ENCODE peak calls at places on chromosomes 4 and X, in five cellular contexts. F is transverse colon, Z is breast epithelium, A is HepG2, O is suprapubic skin. R is an unnamed sample.

GRCh38 chrX:95885074-95885473 is 799.6 kb upstream of the DIAPH2 start:
- DNase-seq in A (no peak), Z (no peak), O (no peak), F (peak; percentile 30), R (no peak)

GRCh38 chrX:9913041-9913440 is 54.1 kb upstream of the CLDN34 start:
- DNase-seq in F (no peak), A (no peak), O (peak; percentile 10), Z (no peak), R (no peak)

GRCh38 chrX:153909024-153909979 is 4.8 kb downstream of the AVPR2 start:
- DNase-seq in A (peak; percentile 10), F (no peak), Z (no peak), O (no peak), R (no peak)

GRCh38 chrX:14694631-14695030 is 165.3 kb downstream of the GLRA2 start:
- DNase-seq in Z (no peak), A (no peak), F (no peak), O (no peak), R (no peak)

GRCh38 chrX:8424941-8425340 is 39.7 kb upstream of the VCX3B start:
- DNase-seq in O (no peak), A (no peak), F (no peak), Z (no peak), R (no peak)

GRCh38 chr4:145097821-145098674 is at the start of the genes ABCE1 and ANAPC10:
- DNase-seq in O (peak; percentile 97), Z (peak; percentile 92), A (peak; percentile 94), F (peak; percentile 97), R (no peak)

GRCh38 chr4:189029961-189030360 is 890.7 kb downstream of the TRIML1 start:
- DNase-seq in Z (no peak), A (no peak), F (no peak), O (no peak), R (no peak)

GRCh38 chr4:7254736-7255487 is 62.6 kb downstream of the SORCS2 start:
- DNase-seq in Z (no peak), A (no peak), O (no peak), F (no peak), R (no peak)

GRCh38 chr4:26807330-26807729 is 53.3 kb upstream of the STIM2 start:
- DNase-seq in F (no peak), O (no peak), A (no peak), Z (no peak), R (no peak)

GRCh38 chr4:88960576-88960975 is 96.4 kb downstream of the FAM13A start:
- DNase-seq in A (no peak), O (no peak), F (no peak), Z (no peak), R (no peak)

GRCh38 chr4:24118031-24118430 is 228.2 kb upstream of the PPARGC1A start:
- DNase-seq in F (no peak), Z (no peak), O (no peak), A (no peak), R (no peak)

GRCh38 chrX:70201732-70202131 is 24.4 kb downstream of the DGAT2L6 start:
- DNase-seq in A (no peak), O (no peak), F (no peak), Z (no peak), R (no peak)

GRCh38 chrX:46327229-46328081 is 217.8 kb downstream of the ZNF674 start:
- DNase-seq in O (no peak), A (peak; percentile 92), Z (peak; percentile 61), F (peak; percentile 31), R (no peak)
- TF ChIP-seq POLR2AphosphoS5 in O (no peak), A (peak; percentile 75), Z (no peak), F (no peak), R (no peak)

DNA sequence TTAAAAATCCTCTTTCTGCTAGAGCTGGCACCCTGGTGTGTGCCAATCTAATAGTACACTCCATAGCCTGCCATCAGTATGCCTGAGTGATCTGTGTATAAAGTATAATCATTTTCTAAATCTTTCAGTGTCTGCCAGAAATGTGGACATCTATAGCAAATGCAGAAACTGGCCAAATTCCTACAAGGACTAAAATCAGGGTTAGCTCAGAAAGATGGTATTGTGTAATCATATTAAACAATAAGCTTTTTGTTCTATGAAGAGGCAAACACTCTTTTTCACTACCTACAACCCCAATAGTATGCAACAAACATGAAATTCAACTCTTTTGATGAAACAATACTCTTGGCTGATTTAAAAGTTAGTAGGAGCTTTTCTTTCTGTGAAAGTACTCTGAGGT is 7.7 kb upstream of the TXLNG start:
- DNase-seq in A (peak; percentile 47), O (no peak), F (no peak), Z (no peak), R (no peak)
- H3K27ac ChIP-seq in A (peak overlapping the region; percentile 43), O (no peak overlapping the region), F (no peak overlapping the region), Z (no peak overlapping the region), R (no peak overlapping the region)

DNA sequence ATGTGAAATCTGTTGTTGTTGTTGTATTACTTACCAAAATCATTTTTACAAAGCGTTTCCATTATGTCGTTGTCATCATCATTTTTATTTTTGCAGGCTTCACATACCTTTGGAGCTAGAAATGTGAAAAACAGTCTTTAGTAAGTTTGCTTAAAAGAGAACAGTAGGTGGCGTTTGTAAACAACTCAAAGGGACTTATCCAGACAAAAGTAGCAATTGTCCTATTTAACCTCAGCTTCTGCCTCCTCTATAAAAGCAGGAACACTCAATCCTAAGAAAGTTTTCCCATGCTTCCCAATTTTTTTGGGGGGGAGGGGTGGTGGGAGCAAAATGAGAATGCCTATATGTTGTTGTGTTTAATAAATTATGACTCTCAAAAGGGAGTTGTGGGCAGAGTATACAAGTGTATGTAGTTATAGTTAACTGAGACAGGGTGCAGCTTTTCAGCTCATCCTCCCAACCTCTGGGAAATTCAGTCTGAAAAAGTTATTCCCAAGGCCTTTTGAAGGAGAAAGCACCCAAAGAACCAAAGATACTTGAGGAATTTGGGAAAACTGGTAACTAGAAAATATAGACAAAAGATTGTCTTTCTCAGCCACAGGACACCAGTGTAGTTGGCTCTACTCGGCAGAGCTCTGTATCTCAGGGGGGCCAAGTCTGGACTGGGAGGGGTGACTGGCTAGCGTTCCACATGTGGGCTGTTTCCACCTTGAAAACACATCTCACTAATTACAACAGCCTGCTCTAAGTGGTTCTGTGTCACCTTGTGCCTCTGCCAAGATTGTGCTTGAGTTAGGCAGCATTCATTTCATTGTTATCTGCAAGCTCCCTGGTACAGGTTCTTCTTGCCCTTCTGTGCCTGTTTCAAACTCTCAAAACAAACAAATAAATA is 2.8 kb downstream of the SFRP2 start:
- DNase-seq in O (no peak), F (no peak), Z (no peak), A (peak; percentile 3), R (no peak)
- TF ChIP-seq CTCF in O (no peak), F (peak; percentile 26), Z (no peak), A (peak; percentile 40), R (peak; percentile 23)

DNA sequence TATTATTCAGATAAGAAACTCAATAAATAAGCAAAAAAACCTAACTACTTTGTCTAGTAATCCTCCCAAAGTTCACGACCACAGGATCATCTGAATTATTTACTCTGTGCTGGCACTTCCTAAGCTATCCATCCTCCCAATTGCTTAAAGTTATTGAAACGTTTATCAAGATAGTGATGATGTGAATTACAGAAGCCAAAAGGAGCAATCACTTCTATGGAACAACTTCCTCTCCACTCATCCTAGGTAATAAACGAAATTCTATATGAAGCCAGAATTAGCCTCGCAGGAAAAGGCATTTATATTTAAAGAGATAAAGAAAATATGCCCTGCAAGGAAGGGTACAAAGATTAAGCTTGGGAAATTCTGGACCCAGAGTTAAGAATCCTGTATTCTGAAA is 475.4 kb downstream of the NLGN4X start:
- DNase-seq in F (no peak), A (no peak), O (no peak), Z (no peak), R (no peak)
- TF ChIP-seq POLR2AphosphoS5 in F (no peak), A (no peak), O (no peak), Z (no peak), R (no peak)

DNA sequence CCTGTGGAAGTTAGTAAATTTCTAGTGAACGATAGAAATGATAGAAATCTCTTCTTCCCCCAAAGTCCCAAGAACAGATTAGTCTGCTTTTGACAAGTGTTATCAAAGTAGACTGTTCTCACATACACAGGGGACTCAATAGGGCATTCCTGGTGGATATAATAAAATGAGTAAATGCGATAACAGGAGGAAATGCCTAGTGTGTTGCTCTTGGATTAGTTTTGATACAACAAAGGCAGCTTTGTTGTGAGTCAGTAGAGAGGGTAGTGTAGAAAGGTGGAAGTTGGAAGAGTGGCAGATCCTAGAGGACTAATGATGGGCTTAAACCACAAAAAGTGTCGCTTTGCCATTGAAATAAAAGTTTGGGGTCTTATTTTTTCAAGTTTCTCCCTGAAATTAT is 43.5 kb downstream of the CLCN3 start:
- DNase-seq in F (no peak), Z (no peak), O (no peak), A (peak; percentile 22), R (no peak)
- H3K27ac ChIP-seq in F (peak overlapping the region; percentile 69), Z (peak overlapping the region; percentile 62), O (no peak overlapping the region), A (no peak overlapping the region), R (no peak overlapping the region)

GRCh38 chr4:176967586-176967985 is 174.9 kb upstream of the VEGFC start:
- DNase-seq in A (no peak), Z (no peak), O (no peak), F (no peak), R (no peak)

GRCh38 chr4:176969011-176969410 is 176.3 kb upstream of the VEGFC start:
- DNase-seq in A (no peak), Z (no peak), F (no peak), O (no peak), R (no peak)

GRCh38 chr4:176959980-176960379 is 167.3 kb upstream of the VEGFC start:
- DNase-seq in O (no peak), Z (no peak), F (no peak), A (no peak), R (no peak)

DNA sequence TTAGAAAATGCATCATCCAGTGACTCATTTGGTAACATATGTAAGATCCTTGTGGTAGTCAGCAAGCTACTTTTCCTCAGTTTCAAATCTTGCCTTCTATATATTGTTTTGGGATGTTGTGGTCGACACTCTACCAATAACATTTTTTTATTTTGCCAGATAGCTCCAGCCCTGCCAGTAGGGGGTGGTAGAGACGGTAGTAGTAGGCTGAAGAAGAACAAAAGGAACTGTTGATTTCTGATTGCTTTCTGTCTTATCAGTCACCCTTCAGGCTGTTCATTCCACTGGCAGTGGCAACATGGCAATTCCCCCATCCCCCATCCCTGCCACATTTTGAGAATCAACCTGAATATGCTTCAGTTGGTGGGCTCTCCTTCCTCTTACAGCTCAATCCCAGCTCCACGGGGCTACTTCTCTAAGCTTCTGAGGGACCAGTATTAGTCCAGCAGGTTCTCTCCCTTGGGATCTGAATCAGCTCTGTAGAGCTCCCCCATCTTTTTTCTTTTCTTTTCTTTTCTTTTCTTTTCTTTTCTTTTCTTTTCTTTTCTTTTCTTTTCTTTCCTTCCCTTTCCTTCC is 171.5 kb upstream of the VEGFC start:
- DNase-seq in O (no peak), Z (no peak), F (no peak), A (no peak), R (no peak)
- TF ChIP-seq CTCF in O (no peak), Z (no peak), F (no peak), A (no peak), R (no peak)

GRCh38 chrX:1212532-1212931 is at the start of gene CRLF2:
- DNase-seq in F (no peak), A (no peak), O (peak; percentile 15), Z (no peak), R (no peak)
- TF ChIP-seq POLR2AphosphoS5 in F (no peak), A (no peak), O (no peak), Z (no peak), R (no peak)

R was measured in vagina.